ENCODE peak calls at places on chromosomes 3 and 15, in five cellular contexts. M, E, B, Y and H are unnamed samples.

GRCh38 chr3:51360806-51361205 is 24.3 kb upstream of the MANF start:
- DNase-seq in M (no peak), E (no peak), B (no peak), Y (no peak), H (no peak)

GRCh38 chr3:129417354-129417753 is 11.1 kb downstream of the EFCAB12 start:
- DNase-seq in M (no peak), E (peak), B (no peak), Y (no peak), H (no peak)

GRCh38 chr3:78398401-78398800 is 1358.5 kb downstream of the ROBO2 start:
- DNase-seq in M (no peak), E (no peak), B (no peak), Y (no peak), H (no peak)

GRCh38 chr15:45777781-45778180 is 143.0 kb downstream of the SQOR start:
- DNase-seq in M (no peak), E (no peak), B (no peak), Y (no peak), H (no peak)

GRCh38 chr3:150296123-150296750 is 111.9 kb upstream of the TSC22D2 start:
- DNase-seq in M (no peak), E (no peak), B (no peak), Y (no peak), H (no peak)

GRCh38 chr3:37377670-37378069 is 203.3 kb upstream of the LRRFIP2 start:
- DNase-seq in M (no peak), E (no peak), B (no peak), Y (no peak), H (no peak)

GRCh38 chr3:21621396-21621695 is 129.7 kb downstream of the ZNF385D start:
- DNase-seq in M (no peak), E (peak), B (no peak), Y (no peak), H (peak)

GRCh38 chr3:60979861-60980739 is 271.2 kb downstream of the FHIT start:
- DNase-seq in M (no peak), E (peak), B (no peak), Y (no peak), H (no peak)

GRCh38 chr3:42032693-42033349 is 58.3 kb upstream of the TRAK1 start:
- DNase-seq in M (no peak), E (peak), B (peak), Y (peak), H (no peak)

GRCh38 chr3:65231544-65231943 is 543.7 kb upstream of the ADAMTS9 start:
- DNase-seq in M (no peak), E (no peak), B (no peak), Y (no peak), H (no peak)

GRCh38 chr3:129626744-129627349 is 20.4 kb upstream of the PLXND1 start:
- DNase-seq in M (peak), E (peak), B (no peak), Y (peak), H (peak)

GRCh38 chr15:77819841-77820728 is 187.4 kb upstream of the LINGO1 start:
- DNase-seq in M (no peak), E (peak), B (no peak), Y (peak), H (peak)

GRCh38 chr3:33711100-33711499 is 7.0 kb downstream of the CLASP2 start:
- DNase-seq in M (no peak), E (no peak), B (no peak), Y (no peak), H (no peak)

GRCh38 chr3:138417559-138417982 is 16.8 kb upstream of the ESYT3 start:
- DNase-seq in M (peak), E (peak), B (peak), Y (peak), H (peak)

GRCh38 chr15:31372635-31373091 is 46.0 kb downstream of the KLF13 start:
- DNase-seq in M (no peak), E (peak), B (no peak), Y (no peak), H (peak)

GRCh38 chr15:29708519-29708918 is 113.7 kb downstream of the TJP1 start:
- DNase-seq in M (no peak), E (no peak), B (no peak), Y (no peak), H (no peak)

GRCh38 chr3:136842294-136842693 is 19.7 kb upstream of the NCK1 start:
- DNase-seq in M (no peak), E (no peak), B (no peak), Y (no peak), H (no peak)

GRCh38 chr3:123629747-123630047 is 44.8 kb upstream of the HACD2 start:
- DNase-seq in M (no peak), E (no peak), B (no peak), Y (no peak), H (no peak)
- H3K4me3 ChIP-seq in M (no peak), E (no peak), B (no peak), Y (no peak), H (no peak)

GRCh38 chr3:153291052-153291689 is 129.1 kb downstream of the RAP2B start:
- DNase-seq in M (peak), E (peak), B (no peak), Y (no peak), H (peak)

GRCh38 chr3:153289334-153289808 is 127.3 kb downstream of the RAP2B start:
- DNase-seq in M (no peak), E (peak), B (no peak), Y (no peak), H (peak)

GRCh38 chr3:153290278-153291015 is 128.4 kb downstream of the RAP2B start:
- DNase-seq in M (peak), E (peak), B (no peak), Y (no peak), H (peak)

GRCh38 chr3:153295906-153296305 is 133.9 kb downstream of the RAP2B start:
- DNase-seq in M (no peak), E (peak), B (no peak), Y (no peak), H (no peak)

DNA sequence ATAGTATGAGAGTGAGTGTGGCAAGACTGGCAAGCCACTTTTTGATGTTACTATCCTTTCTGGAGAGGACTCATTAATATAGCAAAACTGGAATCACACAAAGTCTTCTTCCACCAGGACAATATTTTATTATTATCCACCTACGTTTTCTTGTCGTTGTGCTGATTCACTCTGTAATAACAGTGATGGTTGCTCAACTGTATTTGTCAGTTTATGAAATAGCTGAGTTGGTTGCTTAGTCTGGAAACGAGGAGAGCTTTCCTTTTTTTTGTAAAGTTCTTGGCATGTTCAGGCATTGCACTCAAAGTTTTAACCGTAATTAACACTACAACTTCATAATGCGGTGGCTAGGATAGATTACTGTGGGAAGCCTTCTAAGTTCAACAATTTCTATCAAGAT is 131.2 kb downstream of the RAP2B start:
- DNase-seq in M (no peak), E (peak), B (no peak), Y (no peak), H (peak)
- H3K4me3 ChIP-seq in M (no peak), E (peak), B (no peak), Y (no peak), H (no peak)

DNA sequence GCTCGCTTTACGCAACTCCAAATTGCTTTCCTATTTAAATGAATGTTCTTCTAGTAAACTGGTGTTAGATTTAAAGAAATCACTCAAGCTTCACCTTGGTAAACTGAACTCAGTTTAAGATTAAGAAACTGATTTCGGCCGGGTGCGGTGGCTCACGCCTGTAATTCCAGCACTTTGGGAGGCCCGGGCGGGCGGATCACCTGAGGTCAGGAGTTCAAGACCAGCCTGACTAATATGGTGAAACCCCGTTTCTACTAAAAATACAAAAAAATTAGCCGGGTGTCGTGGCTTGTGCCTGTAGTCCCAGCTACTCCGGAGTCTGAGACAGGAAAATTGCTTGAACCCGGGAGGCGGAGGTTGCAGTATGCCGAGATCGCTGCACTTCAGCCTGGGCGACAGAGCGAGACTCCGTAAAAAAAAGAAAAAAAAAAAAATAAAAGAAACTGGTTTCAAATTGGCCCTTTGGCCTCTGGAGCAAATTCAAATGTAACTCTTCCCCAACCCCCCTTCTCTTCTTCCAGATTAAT is 1.7 kb downstream of the SKIL start:
- DNase-seq in M (no peak), E (no peak), B (no peak), Y (no peak), H (no peak)
- H3K4me3 ChIP-seq in M (no peak), E (peak), B (no peak), Y (peak), H (peak)

GRCh38 chr3:53250881-53251605 is 4.8 kb downstream of the TKT start:
- DNase-seq in M (no peak), E (no peak), B (no peak), Y (no peak), H (no peak)
- H3K4me3 ChIP-seq in M (no peak), E (no peak), B (no peak), Y (no peak), H (no peak)

GRCh38 chr15:56805466-56806146 is 72.3 kb upstream of the ZNF280D start:
- DNase-seq in M (no peak), E (peak), B (peak), Y (no peak), H (peak)
- H3K4me3 ChIP-seq in M (no peak), E (peak), B (no peak), Y (no peak), H (peak)

DNA sequence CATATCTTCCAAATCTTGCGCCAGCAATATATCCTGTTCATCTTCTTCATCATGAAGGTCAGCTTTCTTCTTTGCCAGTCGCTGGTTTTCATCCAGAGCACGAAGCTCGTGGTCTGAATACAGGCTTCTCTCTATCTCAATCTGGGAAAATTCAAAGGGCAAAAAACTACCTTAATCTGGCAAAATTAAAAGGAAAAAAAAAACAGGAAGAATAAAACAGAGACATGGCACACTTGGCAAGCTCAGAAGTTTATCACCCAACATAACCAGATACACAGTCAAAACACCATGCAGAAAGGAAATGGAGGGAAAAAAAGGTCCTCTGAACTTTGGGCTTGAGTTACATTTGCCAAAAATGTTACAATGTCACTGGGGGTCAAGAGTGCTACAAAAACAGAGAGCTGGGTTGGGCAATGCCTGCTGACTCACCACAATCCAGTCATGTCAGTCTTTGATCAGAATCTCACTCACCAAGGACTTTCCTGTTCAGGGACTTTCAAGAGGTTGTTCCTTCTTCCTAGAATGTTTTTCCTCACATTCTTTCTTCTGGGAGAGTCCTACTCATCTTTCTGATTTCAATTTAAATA is 1.5 kb downstream of the MRPL46 start:
- DNase-seq in M (no peak), E (peak), B (no peak), Y (no peak), H (peak)
- H3K4me3 ChIP-seq in M (no peak), E (peak), B (no peak), Y (no peak), H (peak)

GRCh38 chr15:88802991-88803240 is 320 bp upstream of the ACAN start:
- DNase-seq in M (no peak), E (peak), B (no peak), Y (no peak), H (no peak)
- H3K4me3 ChIP-seq in M (no peak), E (no peak), B (no peak), Y (no peak), H (no peak)

DNA sequence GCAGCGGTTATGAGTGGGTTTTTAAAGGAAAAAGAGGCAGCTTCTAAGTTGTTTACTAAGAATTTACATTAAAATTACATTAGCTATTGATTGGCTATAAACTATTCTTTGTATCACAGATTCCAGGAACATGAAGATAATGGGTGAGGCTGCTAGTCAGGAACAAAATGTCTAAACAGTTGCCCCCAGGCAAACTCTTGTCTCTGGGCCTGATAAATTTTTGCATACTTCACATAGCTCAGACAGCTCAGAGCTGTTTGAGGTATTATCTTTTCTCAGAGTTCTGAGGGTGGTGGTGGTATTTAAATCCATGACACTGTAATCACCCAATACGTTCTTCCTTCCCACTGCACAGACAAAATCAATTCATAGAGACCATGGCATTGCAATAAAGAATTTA is 2.1 kb upstream of the HACD2 start:
- DNase-seq in M (no peak), E (peak), B (no peak), Y (no peak), H (no peak)
- H3K4me3 ChIP-seq in M (no peak), E (peak), B (no peak), Y (no peak), H (peak)

GRCh38 chr3:32274306-32274705 is 35.8 kb downstream of the CMTM8 start:
- DNase-seq in M (no peak), E (no peak), B (no peak), Y (no peak), H (no peak)

GRCh38 chr3:32278714-32279113 is 40.2 kb downstream of the CMTM8 start:
- DNase-seq in M (no peak), E (peak), B (no peak), Y (no peak), H (peak)

GRCh38 chr3:32281570-32282106 is 43.2 kb downstream of the CMTM8 start:
- DNase-seq in M (no peak), E (no peak), B (no peak), Y (no peak), H (no peak)

GRCh38 chr3:32280262-32280910 is 41.9 kb downstream of the CMTM8 start:
- DNase-seq in M (no peak), E (no peak), B (no peak), Y (no peak), H (peak)

GRCh38 chr3:32276279-32276841 is 37.9 kb downstream of the CMTM8 start:
- DNase-seq in M (no peak), E (no peak), B (peak), Y (no peak), H (peak)
- H3K4me3 ChIP-seq in M (no peak), E (no peak), B (no peak), Y (no peak), H (no peak)

DNA sequence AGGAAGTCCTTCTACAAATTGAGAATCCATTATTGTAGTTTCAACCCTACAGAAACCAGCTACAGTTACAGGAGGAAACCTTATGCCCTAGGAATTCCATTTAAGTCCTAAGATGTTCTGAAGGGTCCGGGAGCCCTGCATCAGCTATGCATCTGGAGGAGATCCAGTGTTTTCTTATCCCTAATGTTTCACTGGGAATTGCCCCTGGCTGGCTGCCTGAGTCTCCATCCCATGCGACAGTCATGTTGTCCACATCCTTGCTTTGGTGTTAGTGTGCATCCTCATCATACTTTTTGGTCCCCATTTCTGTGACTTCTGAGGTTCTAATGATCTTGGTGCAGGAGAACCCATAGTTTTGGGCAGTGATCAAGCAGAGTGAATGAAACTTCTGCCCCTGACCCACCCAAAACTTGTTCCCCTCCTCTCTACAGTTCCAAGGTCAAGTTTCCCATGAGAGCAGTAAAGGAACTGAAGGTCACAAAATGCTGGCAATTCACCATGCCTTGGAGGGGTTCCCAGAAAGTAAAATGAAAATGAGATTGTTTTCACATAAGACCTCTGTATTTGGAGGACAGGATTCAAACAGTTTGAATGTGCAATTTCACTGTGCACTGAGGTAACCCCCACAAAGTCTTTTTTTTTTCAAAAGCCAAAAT is 121.9 kb upstream of the PHLDB2 start:
- DNase-seq in M (no peak), E (no peak), B (no peak), Y (no peak), H (no peak)
- H3K4me3 ChIP-seq in M (no peak), E (no peak), B (no peak), Y (no peak), H (no peak)